ENCODE peak calls at places on chromosomes 3 and 15, in eight cellular contexts. One of them, this sample, is unnamed.

GRCh38 chr3:9347887-9348286 is 15.0 kb upstream of the THUMPD3 start:
- DNase-seq in brain microvascular endothelial cell: no peak
- DNase-seq in T-cell: no peak
- DNase-seq in astrocyte of the spinal cord: peak; percentile 61
- DNase-seq in C1 segment of cervical spinal cord: no peak
- DNase-seq in foreskin keratinocyte: no peak
- DNase-seq in AG09309: peak; percentile 87
- DNase-seq in WTC11: no peak
- DNase-seq in this sample: no peak

GRCh38 chr15:23566070-23567050 is 886 bp downstream of the MKRN3 start:
- DNase-seq in foreskin keratinocyte: no peak
- DNase-seq in brain microvascular endothelial cell: no peak
- DNase-seq in WTC11: no peak
- DNase-seq in T-cell: peak; percentile 18
- DNase-seq in C1 segment of cervical spinal cord: peak; percentile 2
- DNase-seq in AG09309: no peak
- DNase-seq in astrocyte of the spinal cord: peak; percentile 35
- DNase-seq in this sample: no peak

GRCh38 chr15:31801152-31801551 is 229.2 kb upstream of the CHRNA7 start:
- DNase-seq in foreskin keratinocyte: no peak
- DNase-seq in T-cell: no peak
- DNase-seq in AG09309: no peak
- DNase-seq in WTC11: no peak
- DNase-seq in astrocyte of the spinal cord: no peak
- DNase-seq in C1 segment of cervical spinal cord: peak; percentile 66
- DNase-seq in brain microvascular endothelial cell: no peak
- DNase-seq in this sample: no peak

GRCh38 chr3:54951405-54951804 is 23.5 kb upstream of the LRTM1 start:
- DNase-seq in T-cell: no peak
- DNase-seq in foreskin keratinocyte: no peak
- DNase-seq in AG09309: peak; percentile 72
- DNase-seq in astrocyte of the spinal cord: peak; percentile 95
- DNase-seq in WTC11: peak; percentile 73
- DNase-seq in C1 segment of cervical spinal cord: peak; percentile 9
- DNase-seq in brain microvascular endothelial cell: peak; percentile 85
- DNase-seq in this sample: peak; percentile 86

GRCh38 chr3:51813539-51813938 is 34.5 kb upstream of the IQCF6 start:
- DNase-seq in astrocyte of the spinal cord: no peak
- DNase-seq in T-cell: no peak
- DNase-seq in foreskin keratinocyte: no peak
- DNase-seq in C1 segment of cervical spinal cord: peak; percentile 60
- DNase-seq in WTC11: no peak
- DNase-seq in brain microvascular endothelial cell: no peak
- DNase-seq in AG09309: no peak
- DNase-seq in this sample: no peak

GRCh38 chr3:79488407-79488806 is 279.4 kb downstream of the ROBO1 start:
- DNase-seq in T-cell: no peak
- DNase-seq in brain microvascular endothelial cell: no peak
- DNase-seq in astrocyte of the spinal cord: no peak
- DNase-seq in foreskin keratinocyte: no peak
- DNase-seq in AG09309: no peak
- DNase-seq in C1 segment of cervical spinal cord: no peak
- DNase-seq in WTC11: no peak
- DNase-seq in this sample: no peak

GRCh38 chr15:71195242-71195641 is 80.0 kb downstream of the THSD4 start:
- DNase-seq in AG09309: no peak
- DNase-seq in foreskin keratinocyte: no peak
- DNase-seq in C1 segment of cervical spinal cord: no peak
- DNase-seq in brain microvascular endothelial cell: no peak
- DNase-seq in T-cell: no peak
- DNase-seq in astrocyte of the spinal cord: no peak
- DNase-seq in WTC11: no peak
- DNase-seq in this sample: no peak

GRCh38 chr3:185632996-185633395 is 46.9 kb downstream of the SENP2 start:
- DNase-seq in astrocyte of the spinal cord: no peak
- DNase-seq in WTC11: no peak
- DNase-seq in foreskin keratinocyte: no peak
- DNase-seq in C1 segment of cervical spinal cord: no peak
- DNase-seq in T-cell: no peak
- DNase-seq in brain microvascular endothelial cell: no peak
- DNase-seq in AG09309: no peak
- DNase-seq in this sample: no peak

GRCh38 chr15:53835309-53835708 is 75.8 kb upstream of the WDR72 start:
- DNase-seq in astrocyte of the spinal cord: no peak
- DNase-seq in AG09309: no peak
- DNase-seq in foreskin keratinocyte: no peak
- DNase-seq in C1 segment of cervical spinal cord: no peak
- DNase-seq in T-cell: no peak
- DNase-seq in WTC11: no peak
- DNase-seq in brain microvascular endothelial cell: no peak
- DNase-seq in this sample: peak; percentile 50

GRCh38 chr15:87287156-87287555 is 969.4 kb downstream of the NTRK3 start:
- DNase-seq in astrocyte of the spinal cord: peak; percentile 83
- DNase-seq in WTC11: no peak
- DNase-seq in brain microvascular endothelial cell: peak; percentile 20
- DNase-seq in foreskin keratinocyte: peak; percentile 95
- DNase-seq in C1 segment of cervical spinal cord: no peak
- DNase-seq in T-cell: no peak
- DNase-seq in AG09309: peak; percentile 72
- DNase-seq in this sample: peak; percentile 33

GRCh38 chr3:165624761-165625160 is 212.5 kb downstream of the BCHE start:
- DNase-seq in foreskin keratinocyte: no peak
- DNase-seq in C1 segment of cervical spinal cord: no peak
- DNase-seq in astrocyte of the spinal cord: no peak
- DNase-seq in brain microvascular endothelial cell: peak; percentile 30
- DNase-seq in T-cell: no peak
- DNase-seq in AG09309: no peak
- DNase-seq in WTC11: no peak
- DNase-seq in this sample: no peak

GRCh38 chr3:58647661-58648141 is 18.9 kb downstream of the FAM3D start:
- DNase-seq in brain microvascular endothelial cell: no peak
- DNase-seq in AG09309: no peak
- DNase-seq in WTC11: no peak
- DNase-seq in C1 segment of cervical spinal cord: no peak
- DNase-seq in astrocyte of the spinal cord: no peak
- DNase-seq in T-cell: no peak
- DNase-seq in foreskin keratinocyte: peak; percentile 46
- DNase-seq in this sample: no peak

GRCh38 chr3:194042947-194043346 is 93.0 kb upstream of the HES1 start:
- DNase-seq in AG09309: peak; percentile 31
- DNase-seq in T-cell: no peak
- DNase-seq in astrocyte of the spinal cord: peak; percentile 60
- DNase-seq in C1 segment of cervical spinal cord: no peak
- DNase-seq in foreskin keratinocyte: peak; percentile 35
- DNase-seq in WTC11: no peak
- DNase-seq in brain microvascular endothelial cell: peak; percentile 60
- DNase-seq in this sample: no peak

GRCh38 chr3:151315136-151315535 is 1.5 kb downstream of the GPR87 start:
- DNase-seq in foreskin keratinocyte: no peak
- DNase-seq in WTC11: no peak
- DNase-seq in AG09309: no peak
- DNase-seq in T-cell: no peak
- DNase-seq in brain microvascular endothelial cell: no peak
- DNase-seq in astrocyte of the spinal cord: peak; percentile 28
- DNase-seq in C1 segment of cervical spinal cord: no peak
- DNase-seq in this sample: no peak

GRCh38 chr3:194617827-194618226 is 15.4 kb downstream of the TMEM44 start:
- DNase-seq in brain microvascular endothelial cell: no peak
- DNase-seq in WTC11: no peak
- DNase-seq in foreskin keratinocyte: peak; percentile 49
- DNase-seq in C1 segment of cervical spinal cord: no peak
- DNase-seq in T-cell: no peak
- DNase-seq in AG09309: no peak
- DNase-seq in astrocyte of the spinal cord: peak; percentile 36
- DNase-seq in this sample: no peak

GRCh38 chr3:8575364-8576104 is 69.1 kb downstream of the SSUH2 start:
- DNase-seq in brain microvascular endothelial cell: peak; percentile 68
- DNase-seq in WTC11: no peak
- DNase-seq in T-cell: no peak
- DNase-seq in AG09309: no peak
- DNase-seq in astrocyte of the spinal cord: peak; percentile 56
- DNase-seq in C1 segment of cervical spinal cord: no peak
- DNase-seq in foreskin keratinocyte: no peak
- DNase-seq in this sample: no peak

GRCh38 chr3:122294365-122294764 is 30.7 kb upstream of the CSTA start:
- DNase-seq in brain microvascular endothelial cell: no peak
- DNase-seq in foreskin keratinocyte: no peak
- DNase-seq in astrocyte of the spinal cord: no peak
- DNase-seq in AG09309: no peak
- DNase-seq in C1 segment of cervical spinal cord: no peak
- DNase-seq in T-cell: no peak
- DNase-seq in WTC11: no peak
- DNase-seq in this sample: no peak

GRCh38 chr15:58136731-58137130 is 1.4 kb upstream of the AQP9 start:
- DNase-seq in AG09309: no peak
- DNase-seq in T-cell: no peak
- DNase-seq in WTC11: no peak
- DNase-seq in brain microvascular endothelial cell: no peak
- DNase-seq in C1 segment of cervical spinal cord: no peak
- DNase-seq in foreskin keratinocyte: peak; percentile 67
- DNase-seq in astrocyte of the spinal cord: no peak
- DNase-seq in this sample: no peak

GRCh38 chr3:71815676-71816075 is 30.7 kb upstream of the PROK2 start:
- DNase-seq in WTC11: no peak
- DNase-seq in C1 segment of cervical spinal cord: no peak
- DNase-seq in foreskin keratinocyte: no peak
- DNase-seq in T-cell: no peak
- DNase-seq in AG09309: no peak
- DNase-seq in brain microvascular endothelial cell: no peak
- DNase-seq in astrocyte of the spinal cord: no peak
- DNase-seq in this sample: no peak

GRCh38 chr3:45140392-45140791 is 5.8 kb downstream of the CDCP1 start:
- DNase-seq in WTC11: no peak
- DNase-seq in foreskin keratinocyte: no peak
- DNase-seq in astrocyte of the spinal cord: peak; percentile 45
- DNase-seq in T-cell: no peak
- DNase-seq in C1 segment of cervical spinal cord: no peak
- DNase-seq in AG09309: no peak
- DNase-seq in brain microvascular endothelial cell: no peak
- DNase-seq in this sample: no peak

GRCh38 chr3:122458992-122459391 is 43.1 kb upstream of the WDR5B start:
- DNase-seq in WTC11: no peak
- DNase-seq in C1 segment of cervical spinal cord: no peak
- DNase-seq in T-cell: no peak
- DNase-seq in brain microvascular endothelial cell: no peak
- DNase-seq in foreskin keratinocyte: no peak
- DNase-seq in AG09309: peak; percentile 38
- DNase-seq in astrocyte of the spinal cord: peak; percentile 72
- DNase-seq in this sample: peak; percentile 58

GRCh38 chr15:90684281-90684680 is 32.9 kb upstream of the BLM start:
- DNase-seq in T-cell: no peak
- DNase-seq in AG09309: no peak
- DNase-seq in WTC11: no peak
- DNase-seq in C1 segment of cervical spinal cord: no peak
- DNase-seq in foreskin keratinocyte: no peak
- DNase-seq in astrocyte of the spinal cord: no peak
- DNase-seq in brain microvascular endothelial cell: no peak
- DNase-seq in this sample: no peak

GRCh38 chr15:67010898-67011619 is 54.3 kb upstream of the SMAD3 start:
- DNase-seq in WTC11: no peak
- DNase-seq in brain microvascular endothelial cell: peak; percentile 44
- DNase-seq in astrocyte of the spinal cord: no peak
- DNase-seq in foreskin keratinocyte: no peak
- DNase-seq in T-cell: no peak
- DNase-seq in C1 segment of cervical spinal cord: no peak
- DNase-seq in AG09309: no peak
- DNase-seq in this sample: no peak